ENCODE peak calls at places on chromosomes 3 and 15, in nine cellular contexts. C is activated naive CD4-positive, alpha-beta T cell treated with anti-CD3 and anti-CD28 coated beads, Interleukin-2, amount 50 U/mL, for 16 hours; G is AG08396; Z is breast epithelium; Y is cardiac muscle cell; W is M059J; Q is HTR-8/SVneo; U is T47D; H is GOT3. N is an unnamed sample.
A peak's percentile ranks its signal among the peaks of the same experiment; 100 is the strongest.

GRCh38 chr15:98154863-98155262 is 194.4 kb downstream of the ARRDC4 start:
- DNase-seq in Q (peak; percentile 78), C (no peak), G (no peak), H (no peak), Z (peak; percentile 36), W (peak; percentile 98), U (peak; percentile 13), Y (no peak), N (peak; percentile 96)

GRCh38 chr3:188749010-188749617 is 422.7 kb upstream of the TPRG1 start:
- DNase-seq in Q (peak; percentile 10), U (peak; percentile 66), G (no peak), W (peak; percentile 14), Z (no peak), C (peak; percentile 51), H (no peak), Y (peak; percentile 18), N (no peak)

GRCh38 chr15:63122002-63122893 is 587 bp downstream of the LACTB start:
- DNase-seq in G (peak; percentile 88), Q (peak; percentile 91), Y (peak; percentile 84), H (no peak), U (peak; percentile 88), Z (peak; percentile 93), C (peak; percentile 67), W (peak; percentile 81), N (peak; percentile 87)

GRCh38 chr3:87336761-87337160 is 60.4 kb upstream of the POU1F1 start:
- DNase-seq in W (peak; percentile 5), G (no peak), Z (no peak), H (no peak), Q (no peak), U (no peak), Y (no peak), C (no peak), N (no peak)

GRCh38 chr3:127150915-127151564 is 41.9 kb upstream of the PRR23E start:
- DNase-seq in U (no peak), Z (no peak), G (no peak), Q (no peak), Y (no peak), W (no peak), H (no peak), C (no peak), N (no peak)

GRCh38 chr15:75230524-75231371 is 27.4 kb upstream of the GOLGA6C start:
- DNase-seq in Q (no peak), G (no peak), U (no peak), C (no peak), Y (no peak), W (no peak), H (no peak), Z (no peak), N (no peak)

GRCh38 chr15:63240136-63240535 is 37.3 kb upstream of the APH1B start:
- DNase-seq in G (no peak), C (no peak), Y (no peak), U (no peak), Q (no peak), Z (no peak), W (no peak), H (no peak), N (no peak)

GRCh38 chr3:79002465-79003372 is 765.1 kb downstream of the ROBO1 start:
- DNase-seq in W (no peak), Y (no peak), U (no peak), G (no peak), H (no peak), Q (no peak), Z (no peak), C (no peak), N (no peak)

GRCh38 chr3:58214484-58215316 is 3.9 kb upstream of the DNASE1L3 start:
- DNase-seq in G (no peak), H (no peak), Z (peak; percentile 54), U (peak; percentile 3), C (no peak), Y (no peak), W (peak; percentile 48), Q (no peak), N (peak; percentile 100)

GRCh38 chr3:133459400-133459799 is 59.5 kb downstream of the BFSP2 start:
- DNase-seq in Z (no peak), C (no peak), G (no peak), Y (no peak), Q (no peak), U (peak; percentile 93), H (no peak), W (no peak), N (no peak)

GRCh38 chr3:13896473-13897154 is 16.7 kb upstream of the WNT7A start:
- DNase-seq in Z (peak; percentile 69), Q (peak; percentile 72), G (peak; percentile 59), C (peak; percentile 42), H (no peak), W (peak; percentile 62), Y (peak; percentile 86), U (peak; percentile 91), N (peak; percentile 72)

GRCh38 chr15:35545316-35545824 is 595 bp downstream of the DPH6 start:
- DNase-seq in G (peak; percentile 36), Y (peak; percentile 54), W (peak; percentile 68), H (no peak), C (no peak), U (peak; percentile 54), Q (peak; percentile 26), Z (no peak), N (peak; percentile 50)

GRCh38 chr15:31308185-31308639 is 18.4 kb upstream of the KLF13 start:
- DNase-seq in Q (no peak), G (peak; percentile 2), C (no peak), U (no peak), Y (no peak), W (no peak), H (no peak), Z (no peak), N (no peak)

GRCh38 chr3:122081543-122081942 is 26.4 kb downstream of the CD86 start:
- DNase-seq in W (no peak), C (no peak), Q (no peak), H (no peak), Y (no peak), G (no peak), U (no peak), Z (no peak), N (peak; percentile 87)

GRCh38 chr3:115581347-115582135 is 41.8 kb upstream of the GAP43 start:
- DNase-seq in H (no peak), G (no peak), C (no peak), Q (no peak), W (peak; percentile 82), Z (no peak), Y (no peak), U (no peak), N (no peak)

GRCh38 chr15:57570994-57571393 is 20.7 kb upstream of the MYZAP start:
- DNase-seq in U (no peak), Q (peak; percentile 34), Z (no peak), H (no peak), W (peak; percentile 81), G (no peak), Y (no peak), C (no peak), N (peak; percentile 87)

GRCh38 chr3:153164009-153164550 is 2.1 kb downstream of the RAP2B start:
- DNase-seq in W (peak; percentile 27), Q (no peak), C (no peak), Y (no peak), U (no peak), G (no peak), H (no peak), Z (no peak), N (peak; percentile 46)

GRCh38 chr3:41711656-41712055 is 250.2 kb downstream of the ULK4 start:
- DNase-seq in G (no peak), W (peak; percentile 55), H (no peak), Q (no peak), Z (no peak), Y (no peak), U (no peak), C (no peak), N (no peak)

GRCh38 chr15:69304176-69304533 is 5.4 kb downstream of the PAQR5 start:
- DNase-seq in Y (no peak), H (no peak), U (no peak), C (no peak), Z (no peak), Q (peak; percentile 57), G (peak; percentile 82), W (peak; percentile 90), N (peak; percentile 81)

GRCh38 chr3:34357461-34357860 is 559.0 kb downstream of the PDCD6IP start:
- DNase-seq in U (no peak), H (no peak), W (no peak), C (no peak), Q (no peak), Y (no peak), Z (no peak), G (no peak), N (no peak)

GRCh38 chr3:196108075-196108743 is 26.3 kb upstream of the TFRC start:
- DNase-seq in H (no peak), C (no peak), Y (peak; percentile 14), Q (no peak), Z (no peak), W (no peak), U (peak; percentile 70), G (no peak), N (no peak)

GRCh38 chr3:142498397-142499180 is 50.8 kb upstream of the XRN1 start:
- DNase-seq in Z (no peak), G (no peak), H (no peak), Q (no peak), Y (no peak), C (no peak), U (no peak), W (no peak), N (peak; percentile 66)

GRCh38 chr15:62107561-62108110 is 40.9 kb downstream of the C2CD4A start:
- DNase-seq in U (peak; percentile 17), Z (no peak), W (no peak), C (no peak), Q (no peak), H (no peak), G (no peak), Y (no peak), N (peak; percentile 44)

GRCh38 chr3:184405075-184406060 is 25.5 kb downstream of the CHRD start:
- DNase-seq in Q (no peak), Y (no peak), G (no peak), H (no peak), C (no peak), U (no peak), W (no peak), Z (no peak), N (no peak)

GRCh38 chr15:29437888-29438713 is 168.5 kb upstream of the NSMCE3 start:
- DNase-seq in Q (no peak), G (no peak), U (peak; percentile 22), W (no peak), Z (no peak), Y (no peak), H (no peak), C (no peak), N (no peak)

GRCh38 chr3:196660381-196661166 is 21.1 kb downstream of the NRROS start:
- DNase-seq in Y (no peak), G (no peak), Z (no peak), Q (no peak), H (no peak), W (no peak), U (peak; percentile 91), C (no peak), N (no peak)

GRCh38 chr15:56821721-56822425 is 88.6 kb upstream of the ZNF280D start:
- DNase-seq in W (peak; percentile 59), Y (peak; percentile 70), C (peak; percentile 38), Q (peak; percentile 51), H (no peak), G (peak; percentile 63), U (peak; percentile 67), Z (peak; percentile 31), N (peak; percentile 56)

GRCh38 chr3:34782876-34783275 is 856.4 kb upstream of the ARPP21 start:
- DNase-seq in G (no peak), H (no peak), C (no peak), Q (no peak), Y (no peak), W (no peak), U (no peak), Z (no peak), N (no peak)

GRCh38 chr15:55526559-55527036 is 18.6 kb upstream of the DNAAF4 start:
- DNase-seq in C (no peak), W (peak; percentile 58), Q (peak; percentile 38), U (peak; percentile 60), Y (peak; percentile 64), H (no peak), G (peak; percentile 69), Z (no peak), N (peak; percentile 39)

GRCh38 chr3:172777901-172778300 is 27.4 kb downstream of the ECT2 start:
- DNase-seq in U (no peak), C (no peak), H (no peak), G (no peak), Z (no peak), Q (no peak), Y (no peak), W (no peak), N (no peak)

GRCh38 chr3:97882975-97883598 is 61.3 kb downstream of the CRYBG3 start:
- DNase-seq in Q (peak; percentile 5), Y (no peak), W (peak; percentile 87), H (no peak), Z (no peak), G (no peak), U (peak; percentile 39), C (no peak), N (peak; percentile 72)